ENCODE peak calls at places on chromosomes 1 and 21, in five cellular contexts. E is cardiac fibroblast, R is AG09309, Z is osteoblast, P is endothelial cell. K is an unnamed sample.

GRCh38 chr1:43036457-43036827 is 77.8 kb upstream of the SLC2A1 start:
- DNase-seq in E (no peak), R (no peak), Z (peak; percentile 77), P (no peak), K (no peak)

GRCh38 chr1:222061711-222062359 is 319.9 kb upstream of the DUSP10 start:
- DNase-seq in E (no peak), R (no peak), Z (no peak), P (no peak), K (no peak)

GRCh38 chr21:42593007-42593814 is 60.2 kb upstream of the PDE9A start:
- DNase-seq in E (peak; percentile 65), R (no peak), Z (peak; percentile 99), P (peak; percentile 80), K (peak; percentile 72)

GRCh38 chr1:25891606-25892005 is 14.6 kb downstream of the STMN1 start:
- DNase-seq in E (no peak), R (no peak), Z (no peak), P (no peak), K (no peak)

GRCh38 chr1:65514083-65514482 is 93.6 kb downstream of the LEPR start:
- DNase-seq in E (peak; percentile 58), R (peak; percentile 55), Z (no peak), P (no peak), K (peak; percentile 71)

GRCh38 chr1:157399984-157400382 is 152.3 kb downstream of the FCRL5 start:
- DNase-seq in E (no peak), R (no peak), Z (no peak), P (no peak), K (peak; percentile 21)

GRCh38 chr21:45769239-45769758 is 125.8 kb downstream of the PCBP3 start:
- DNase-seq in E (no peak), R (no peak), Z (peak; percentile 59), P (no peak), K (no peak)

GRCh38 chr1:202235856-202236837 is 42.5 kb downstream of the LGR6 start:
- DNase-seq in E (peak; percentile 94), R (peak; percentile 67), Z (peak; percentile 98), P (peak; percentile 90), K (peak; percentile 97)

GRCh38 chr1:93575586-93576271 is 105.9 kb downstream of the BCAR3 start:
- DNase-seq in E (no peak), R (no peak), Z (no peak), P (no peak), K (no peak)

GRCh38 chr1:55076356-55076755 is 37.0 kb downstream of the PCSK9 start:
- DNase-seq in E (no peak), R (no peak), Z (peak; percentile 15), P (no peak), K (no peak)

GRCh38 chr1:63304410-63304809 is 18.0 kb upstream of the FOXD3 start:
- DNase-seq in E (no peak), R (no peak), Z (no peak), P (no peak), K (no peak)

GRCh38 chr1:41434748-41435449 is 49.6 kb downstream of the EDN2 start:
- DNase-seq in E (no peak), R (no peak), Z (peak; percentile 50), P (no peak), K (no peak)

GRCh38 chr1:88681223-88681622 is 2.9 kb upstream of the PKN2 start:
- DNase-seq in E (no peak), R (no peak), Z (no peak), P (no peak), K (no peak)

GRCh38 chr1:209409786-209410185 is 173.7 kb upstream of the CAMK1G start:
- DNase-seq in E (peak; percentile 93), R (peak; percentile 62), Z (no peak), P (no peak), K (peak; percentile 61)

GRCh38 chr1:168266644-168267186 is 14.0 kb upstream of the TBX19 start:
- DNase-seq in E (peak; percentile 33), R (no peak), Z (no peak), P (no peak), K (peak; percentile 98)

GRCh38 chr1:21638531-21639341 is 30.4 kb downstream of the RAP1GAP start:
- DNase-seq in E (peak; percentile 25), R (no peak), Z (no peak), P (no peak), K (peak; percentile 84)

GRCh38 chr1:106924360-106924759 is 132.1 kb upstream of the PRMT6 start:
- DNase-seq in E (no peak), R (no peak), Z (no peak), P (no peak), K (no peak)

GRCh38 chr1:214747050-214747615 is 144.1 kb downstream of the CENPF start:
- DNase-seq in E (no peak), R (no peak), Z (no peak), P (no peak), K (no peak)

GRCh38 chr1:210214573-210215409 is 17.8 kb upstream of the SERTAD4 start:
- DNase-seq in E (no peak), R (no peak), Z (no peak), P (no peak), K (peak; percentile 12)

GRCh38 chr1:241215203-241215602 is 141.8 kb downstream of the RGS7 start:
- DNase-seq in E (peak; percentile 44), R (no peak), Z (no peak), P (no peak), K (no peak)

GRCh38 chr1:153985984-153986761 is at the start of gene RAB13:
- DNase-seq in E (peak; percentile 87), R (peak; percentile 52), Z (peak; percentile 96), P (peak; percentile 81), K (peak; percentile 96)

GRCh38 chr1:43565600-43566360 is 35.1 kb downstream of the PTPRF start:
- DNase-seq in E (peak; percentile 39), R (no peak), Z (peak; percentile 97), P (peak; percentile 66), K (no peak)

GRCh38 chr1:101683136-101683535 is 313.6 kb downstream of the OLFM3 start:
- DNase-seq in E (no peak), R (no peak), Z (no peak), P (no peak), K (no peak)

GRCh38 chr1:201447911-201448871 is 20.8 kb downstream of the PHLDA3 start:
- DNase-seq in E (peak; percentile 83), R (no peak), Z (peak; percentile 95), P (peak; percentile 76), K (peak; percentile 89)

GRCh38 chr1:117959364-117959763 is 29.8 kb downstream of the WDR3 start:
- DNase-seq in E (no peak), R (no peak), Z (no peak), P (no peak), K (no peak)

DNA sequence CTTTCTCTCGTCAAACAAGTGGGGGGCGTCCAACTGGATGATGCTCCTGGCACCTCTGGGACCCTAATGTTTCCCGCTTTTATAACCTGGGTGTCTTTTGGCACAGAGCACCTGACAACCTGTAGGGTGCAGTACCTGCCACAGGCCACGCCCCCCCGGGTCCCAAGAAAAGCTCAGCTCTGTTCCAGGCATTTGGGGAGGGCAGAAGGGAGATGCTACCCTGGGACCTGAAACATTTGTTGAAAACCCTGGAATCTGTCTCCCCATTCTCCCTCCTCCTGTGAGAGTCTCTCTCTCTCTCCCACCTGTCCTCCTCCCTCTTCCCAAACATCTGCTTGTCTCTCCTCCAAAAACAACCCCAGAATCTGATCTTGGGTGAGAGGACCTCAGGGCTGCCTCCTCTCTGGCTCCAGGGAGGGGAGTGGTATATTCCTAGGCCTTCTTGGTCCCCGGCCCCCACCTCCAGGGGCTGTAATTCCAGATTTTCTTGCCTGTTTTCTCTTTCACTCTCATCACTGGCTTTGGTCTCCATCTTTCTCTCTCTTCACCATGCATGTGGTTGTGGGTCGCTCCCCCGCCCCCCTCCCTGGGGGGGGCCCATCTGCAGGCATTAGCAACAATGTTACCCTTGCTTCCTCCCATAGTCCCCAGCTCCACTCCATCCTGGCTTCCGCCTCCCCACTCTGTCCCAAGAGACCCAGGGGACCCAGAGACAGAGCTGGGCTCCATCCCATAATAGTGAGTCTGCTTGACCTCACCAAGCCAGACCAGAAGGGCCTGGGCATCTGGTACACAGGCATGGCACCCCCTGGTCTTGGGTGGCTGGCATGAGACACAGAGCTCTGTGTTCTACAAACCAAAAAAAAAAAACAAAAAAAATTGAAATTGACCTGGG is 4.1 kb downstream of the AHDC1 start:
- DNase-seq in E (no peak), R (no peak), Z (peak; percentile 83), P (no peak), K (no peak)
- TF ChIP-seq CTCF in E (no peak), R (no peak), Z (no peak), P (no peak), K (no peak)

GRCh38 chr21:23968722-23969647 is 1638.3 kb downstream of the MRPL39 start:
- DNase-seq in E (peak; percentile 36), R (no peak), Z (no peak), P (peak; percentile 66), K (peak; percentile 68)
- TF ChIP-seq CTCF in E (peak; percentile 47), R (no peak), Z (no peak), P (peak; percentile 44), K (peak; percentile 73)

DNA sequence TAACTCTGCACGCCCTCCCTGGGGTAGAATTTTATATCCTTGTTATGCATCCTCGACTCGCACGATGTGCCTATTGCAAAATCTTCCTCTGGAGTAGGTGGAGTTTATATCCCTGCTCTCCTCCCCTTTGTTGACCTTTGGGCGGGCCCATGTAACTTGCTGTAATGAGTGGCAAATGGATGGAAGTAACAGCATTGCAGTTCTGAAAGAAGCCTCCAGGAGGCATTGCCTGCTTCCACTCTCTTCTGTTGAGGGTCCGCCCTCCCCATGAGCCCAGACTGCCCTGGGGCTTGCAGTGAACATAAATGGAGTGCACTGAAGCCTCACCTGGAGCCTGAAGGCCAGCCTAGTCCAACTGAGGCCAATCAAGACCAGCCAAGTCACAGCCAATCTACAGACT is 62.2 kb upstream of the GRIK3 start:
- DNase-seq in E (no peak), R (no peak), Z (no peak), P (peak; percentile 17), K (peak; percentile 33)
- TF ChIP-seq CTCF in E (no peak), R (no peak), Z (no peak), P (peak; percentile 60), K (no peak)

DNA sequence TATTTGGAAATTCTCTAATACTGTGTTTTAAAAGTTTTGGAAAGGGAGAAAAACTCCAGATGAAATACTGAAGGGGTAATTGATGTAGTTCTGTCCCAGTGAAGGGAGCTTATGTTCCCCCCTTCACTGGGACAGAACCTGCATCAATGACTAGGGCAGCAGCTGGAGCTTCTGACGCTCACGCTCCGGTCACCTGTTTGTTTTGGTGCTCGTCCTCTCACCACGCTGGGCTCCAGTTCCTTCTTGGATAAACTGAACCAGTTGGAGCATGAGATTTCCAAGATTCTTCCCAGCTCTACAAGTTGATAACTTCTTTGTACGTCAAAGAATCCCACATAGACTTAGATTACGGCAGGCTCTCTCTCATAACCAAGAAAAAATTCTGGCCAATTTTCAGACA is 51.4 kb upstream of the HNRNPU start:
- DNase-seq in E (no peak), R (no peak), Z (no peak), P (no peak), K (no peak)
- TF ChIP-seq CTCF in E (no peak), R (no peak), Z (no peak), P (no peak), K (no peak)

DNA sequence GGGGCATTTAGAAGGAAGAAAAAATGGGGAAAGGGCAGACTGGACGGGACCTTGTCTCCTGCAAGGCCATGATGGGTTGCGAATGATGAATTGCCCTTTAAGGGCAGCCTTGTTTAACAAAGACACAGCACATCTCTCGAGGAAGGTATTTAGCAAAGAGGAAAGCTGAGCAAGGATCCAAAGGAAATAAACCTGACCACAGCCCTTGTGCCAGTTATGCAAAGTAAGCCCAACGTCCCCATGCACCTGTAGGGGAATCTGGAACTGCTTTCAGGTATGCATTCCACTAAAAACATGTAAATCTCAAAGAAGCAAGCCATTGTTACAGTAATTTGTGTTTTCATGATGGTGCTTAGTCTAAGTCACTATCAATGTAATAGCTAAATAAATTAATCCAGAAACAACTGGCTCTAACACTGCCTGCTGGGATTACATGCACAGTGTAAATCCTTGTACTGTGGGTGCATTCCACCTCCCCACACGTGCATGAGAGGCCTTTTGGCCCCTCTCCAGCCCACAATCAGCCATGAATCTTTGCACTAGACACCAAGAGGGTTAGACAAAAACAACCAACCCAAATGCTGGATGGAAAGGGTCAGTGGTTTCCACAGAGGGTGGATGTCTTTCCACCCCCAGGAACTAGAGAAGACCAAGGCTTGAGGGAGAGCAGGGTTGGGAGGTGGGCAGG is 228.8 kb upstream of the KAZN start:
- DNase-seq in E (no peak), R (no peak), Z (no peak), P (no peak), K (no peak)
- TF ChIP-seq CTCF in E (no peak), R (no peak), Z (no peak), P (no peak), K (no peak)

K was measured in MCF 10A.